ENCODE peak calls at places on chromosome 5, in six cellular contexts. O is psoas muscle; K is CD4-positive, alpha-beta memory T cell; B is PC-3; S is left ventricle myocardium inferior; Z is heart left ventricle. U is an unnamed sample.

GRCh38 chr5:129996896-129997295 is 92.6 kb downstream of the CHSY3 start:
- DNase-seq in S (no peak), O (no peak), B (no peak), Z (no peak), K (no peak), U (no peak)

GRCh38 chr5:35903631-35904203 is 34.7 kb downstream of the CAPSL start:
- DNase-seq in S (no peak), B (no peak), O (no peak), Z (no peak), K (no peak), U (no peak)

GRCh38 chr5:77170-77501 is 14.8 kb upstream of the PLEKHG4B start:
- DNase-seq in B (no peak), Z (no peak), O (no peak), K (no peak), S (no peak), U (no peak)

GRCh38 chr5:117741655-117742226 is 1167.1 kb upstream of the SEMA6A start:
- DNase-seq in Z (no peak), K (no peak), O (no peak), B (no peak), S (no peak), U (no peak)

GRCh38 chr5:33231214-33231710 is 209.5 kb upstream of the TARS1 start:
- DNase-seq in K (no peak), S (no peak), Z (no peak), O (no peak), B (no peak), U (no peak)

GRCh38 chr5:102815560-102816324 is 60.6 kb downstream of the PAM start:
- DNase-seq in O (no peak), B (no peak), K (no peak), Z (no peak), S (no peak), U (no peak)

GRCh38 chr5:128109766-128110165 is 26.2 kb downstream of the SLC12A2 start:
- DNase-seq in K (no peak), O (no peak), S (no peak), Z (no peak), B (no peak), U (no peak)

GRCh38 chr5:54215233-54215736 is 95.1 kb downstream of the ARL15 start:
- DNase-seq in O (no peak), K (no peak), S (no peak), B (no peak), Z (no peak), U (no peak)

GRCh38 chr5:176734756-176735342 is 75.5 kb upstream of the UNC5A start:
- DNase-seq in S (no peak), Z (no peak), O (no peak), B (no peak), K (no peak), U (no peak)

GRCh38 chr5:78776637-78777036 is 128.1 kb upstream of the LHFPL2 start:
- DNase-seq in O (no peak), Z (no peak), B (peak; percentile 72), K (no peak), S (no peak), U (no peak)

GRCh38 chr5:169064093-169064492 is 236.8 kb downstream of the SLIT3 start:
- DNase-seq in S (no peak), B (peak; percentile 20), Z (peak; percentile 35), K (no peak), O (no peak), U (no peak)

GRCh38 chr5:83509535-83509934 is 38.0 kb downstream of the VCAN start:
- DNase-seq in S (no peak), O (no peak), B (no peak), K (no peak), Z (peak; percentile 75), U (no peak)

GRCh38 chr5:90488791-90489190 is 14.1 kb downstream of the POLR3G start:
- DNase-seq in Z (no peak), K (no peak), S (no peak), B (peak; percentile 39), O (no peak), U (no peak)

GRCh38 chr5:87825583-87825982 is 412.9 kb upstream of the CCNH start:
- DNase-seq in O (no peak), K (no peak), S (no peak), B (peak; percentile 27), Z (no peak), U (no peak)

GRCh38 chr5:179568731-179569130 is 18.4 kb downstream of the RUFY1 start:
- DNase-seq in O (no peak), K (no peak), S (no peak), B (no peak), Z (no peak), U (no peak)

GRCh38 chr5:10626473-10627013 is 62.7 kb downstream of the ANKRD33B start:
- DNase-seq in O (peak; percentile 80), S (no peak), B (no peak), K (no peak), Z (no peak), U (no peak)

GRCh38 chr5:166716856-166717492 is 1574.5 kb upstream of the WWC1 start:
- DNase-seq in B (no peak), S (no peak), K (no peak), Z (no peak), O (no peak), U (no peak)

GRCh38 chr5:61673007-61673735 is 341.1 kb downstream of the ZSWIM6 start:
- DNase-seq in S (no peak), O (no peak), B (peak; percentile 77), Z (no peak), K (no peak), U (no peak)

GRCh38 chr5:39161578-39161977 is 57.8 kb downstream of the FYB1 start:
- DNase-seq in B (no peak), Z (no peak), S (no peak), O (no peak), K (no peak), U (no peak)

GRCh38 chr5:17257705-17258273 is 40.4 kb downstream of the BASP1 start:
- DNase-seq in B (peak; percentile 83), S (no peak), O (no peak), Z (no peak), K (no peak), U (no peak)

GRCh38 chr5:172283862-172284274 is 304 bp upstream of the UBTD2 start:
- DNase-seq in K (peak; percentile 84), S (peak; percentile 90), O (peak; percentile 91), B (peak; percentile 85), Z (peak; percentile 89), U (peak; percentile 85)

GRCh38 chr5:122896598-122897282 is 51.3 kb downstream of the SNX24 start:
- DNase-seq in S (no peak), K (no peak), B (peak; percentile 34), Z (no peak), O (no peak), U (peak; percentile 21)

GRCh38 chr5:74167206-74167929 is 473.2 kb downstream of the ENC1 start:
- DNase-seq in S (no peak), B (peak; percentile 80), O (no peak), Z (no peak), K (no peak), U (no peak)

GRCh38 chr5:14767942-14768837 is 103.4 kb downstream of the ANKH start:
- DNase-seq in K (no peak), O (no peak), S (no peak), Z (no peak), B (peak; percentile 94), U (peak; percentile 80)

GRCh38 chr5:82107277-82107676 is 135.5 kb downstream of the ATG10 start:
- DNase-seq in S (no peak), Z (no peak), O (no peak), B (peak; percentile 30), K (no peak), U (peak; percentile 29)

DNA sequence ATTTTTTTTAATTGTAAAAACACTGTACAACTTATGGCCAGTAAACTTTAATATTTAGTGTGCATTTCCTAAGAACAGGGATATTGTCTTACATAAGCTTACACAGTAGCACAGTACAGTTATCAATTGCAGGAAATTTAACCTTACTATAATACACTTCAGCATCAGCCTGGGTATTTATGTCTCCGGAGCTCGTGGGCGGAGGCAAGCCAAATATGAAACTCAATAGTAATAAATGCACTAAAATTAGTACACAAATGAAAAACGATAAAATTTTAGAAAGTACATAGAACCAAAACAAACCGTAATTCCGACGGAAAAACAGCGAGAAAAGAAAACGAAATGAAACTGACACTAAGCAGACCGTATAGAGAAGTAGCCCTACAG is 91.2 kb downstream of the ANXA2R start:
- DNase-seq in Z (no peak), S (no peak), K (peak; percentile 6), O (no peak), B (no peak), U (no peak)
- H3K27ac ChIP-seq in Z (peak overlapping the region; percentile 83), S (peak overlapping the region; percentile 94), K (peak overlapping the region; percentile 96), O (peak overlapping the region; percentile 81), B (peak overlapping the region; percentile 94), U (peak overlapping the region; percentile 93)

DNA sequence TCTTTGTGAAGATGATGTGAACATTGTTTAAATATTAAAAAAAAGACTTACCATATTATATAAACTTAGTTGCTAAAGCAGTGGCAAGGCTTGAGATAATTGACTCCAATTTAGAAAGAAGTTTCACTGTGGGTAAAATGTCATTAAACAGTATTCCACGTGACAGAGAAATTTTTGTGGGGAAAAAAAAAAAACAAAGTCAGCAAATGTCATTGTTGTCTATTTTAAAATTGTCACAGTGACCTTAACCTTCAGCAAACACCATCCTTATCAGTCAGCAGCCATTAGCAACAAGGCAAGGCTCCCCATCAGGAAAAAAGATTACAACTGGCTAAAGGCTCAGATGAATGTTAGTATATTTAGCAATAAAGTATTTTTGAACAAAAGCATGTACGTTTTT is 99.3 kb upstream of the CDH18 start:
- DNase-seq in Z (no peak), B (no peak), O (no peak), S (no peak), K (no peak), U (peak; percentile 57)
- H3K9me3 ChIP-seq in Z (no peaks in the 10 kb centered on the region), B (no peaks in the 10 kb centered on the region), O (no peaks in the 10 kb centered on the region), S (peaks cover 23% of the 10 kb centered on the region), K (no peaks in the 10 kb centered on the region), U (no peaks in the 10 kb centered on the region)

GRCh38 chr5:111517853-111518501 is 5.6 kb upstream of the STARD4 start:
- DNase-seq in B (no peak), Z (no peak), K (no peak), O (no peak), S (no peak), U (no peak)

GRCh38 chr5:111514087-111514486 is 1.8 kb upstream of the STARD4 start:
- DNase-seq in S (no peak), O (no peak), B (no peak), K (no peak), Z (no peak), U (no peak)

GRCh38 chr5:111520908-111521307 is 8.6 kb upstream of the STARD4 start:
- DNase-seq in B (no peak), Z (no peak), S (no peak), K (no peak), O (no peak), U (no peak)

GRCh38 chr5:111513175-111513520 is 813 bp upstream of the STARD4 start:
- DNase-seq in S (no peak), O (no peak), B (no peak), Z (no peak), K (no peak), U (no peak)

GRCh38 chr5:111518747-111519146 is 6.4 kb upstream of the STARD4 start:
- DNase-seq in K (no peak), S (no peak), B (no peak), Z (no peak), O (no peak), U (no peak)
- H3K27ac ChIP-seq in K (no peak overlapping the region), S (no peak overlapping the region), B (no peak overlapping the region), Z (no peak overlapping the region), O (no peak overlapping the region), U (no peak overlapping the region)

DNA sequence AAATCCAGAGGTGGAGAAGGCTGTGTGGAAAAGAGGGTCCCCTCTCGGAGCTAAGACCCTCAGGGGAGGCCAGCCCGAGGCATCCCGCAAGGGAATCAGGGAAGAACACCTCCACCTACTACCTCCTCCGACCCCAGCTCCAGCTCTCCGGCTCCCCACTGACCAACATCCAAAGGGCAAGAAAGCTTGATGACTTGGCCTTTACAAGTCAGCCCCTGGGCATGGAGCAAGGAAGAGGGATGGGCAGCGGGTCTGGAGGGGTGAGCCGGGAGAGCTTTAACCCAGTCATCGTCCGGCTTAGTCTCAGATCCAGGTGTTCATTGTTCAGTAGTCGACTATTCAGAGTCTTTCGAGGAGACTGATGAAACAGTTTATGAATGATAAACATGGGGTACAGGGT is 32.1 kb downstream of the ERAP1 start:
- DNase-seq in O (no peak), S (no peak), B (no peak), Z (no peak), K (no peak), U (no peak)
- H3K9me3 ChIP-seq in O (no peaks in the 10 kb centered on the region), S (no peaks in the 10 kb centered on the region), B (no peaks in the 10 kb centered on the region), Z (no peaks in the 10 kb centered on the region), K (no peaks in the 10 kb centered on the region), U (no peaks in the 10 kb centered on the region)